ENCODE peak calls at places on chromosomes 11 and 22, in eight cellular contexts. H is stomach, W is body of pancreas, I is mucosa of descending colon, N is AG09309, C is GM12878, U is GM13976, V is right lobe of liver. S is an unnamed sample.

GRCh38 chr11:45477588-45477987 is 187.8 kb downstream of the CHST1 start:
- DNase-seq in H (no peak), W (no peak), I (no peak), N (no peak), C (no peak), U (no peak), V (no peak), S (no peak)

GRCh38 chr11:105884436-105884835 is 137.6 kb downstream of the MSANTD4 start:
- DNase-seq in H (no peak), W (no peak), I (no peak), N (no peak), C (no peak), U (no peak), V (no peak), S (no peak)

GRCh38 chr11:130737866-130738431 is 178.3 kb downstream of the SNX19 start:
- DNase-seq in H (peak), W (peak), I (no peak), N (peak), C (no peak), U (no peak), V (no peak), S (no peak)

GRCh38 chr11:126482586-126483108 is 127.2 kb downstream of the ST3GAL4 start:
- DNase-seq in H (no peak), W (no peak), I (no peak), N (no peak), C (no peak), U (no peak), V (no peak), S (no peak)

GRCh38 chr11:18633256-18634139 is 644 bp downstream of the SPTY2D1 start:
- DNase-seq in H (no peak), W (peak), I (peak), N (no peak), C (peak), U (peak), V (peak), S (peak)

GRCh38 chr11:83054001-83054400 is 17.7 kb downstream of the RAB30 start:
- DNase-seq in H (no peak), W (no peak), I (no peak), N (no peak), C (no peak), U (no peak), V (no peak), S (no peak)

GRCh38 chr22:23570681-23571080 is 9.4 kb downstream of the IGLL1 start:
- DNase-seq in H (no peak), W (no peak), I (no peak), N (no peak), C (no peak), U (no peak), V (no peak), S (peak)

GRCh38 chr11:2194877-2195755 is 23.5 kb upstream of the TH start:
- DNase-seq in H (peak), W (peak), I (peak), N (no peak), C (no peak), U (peak), V (no peak), S (peak)

GRCh38 chr11:8039530-8040260 is 41.3 kb upstream of the TUB start:
- DNase-seq in H (peak), W (no peak), I (no peak), N (no peak), C (no peak), U (no peak), V (no peak), S (no peak)

GRCh38 chr11:8932564-8933180 is at the start of gene C11orf16:
- DNase-seq in H (no peak), W (no peak), I (no peak), N (no peak), C (no peak), U (no peak), V (no peak), S (no peak)

DNA sequence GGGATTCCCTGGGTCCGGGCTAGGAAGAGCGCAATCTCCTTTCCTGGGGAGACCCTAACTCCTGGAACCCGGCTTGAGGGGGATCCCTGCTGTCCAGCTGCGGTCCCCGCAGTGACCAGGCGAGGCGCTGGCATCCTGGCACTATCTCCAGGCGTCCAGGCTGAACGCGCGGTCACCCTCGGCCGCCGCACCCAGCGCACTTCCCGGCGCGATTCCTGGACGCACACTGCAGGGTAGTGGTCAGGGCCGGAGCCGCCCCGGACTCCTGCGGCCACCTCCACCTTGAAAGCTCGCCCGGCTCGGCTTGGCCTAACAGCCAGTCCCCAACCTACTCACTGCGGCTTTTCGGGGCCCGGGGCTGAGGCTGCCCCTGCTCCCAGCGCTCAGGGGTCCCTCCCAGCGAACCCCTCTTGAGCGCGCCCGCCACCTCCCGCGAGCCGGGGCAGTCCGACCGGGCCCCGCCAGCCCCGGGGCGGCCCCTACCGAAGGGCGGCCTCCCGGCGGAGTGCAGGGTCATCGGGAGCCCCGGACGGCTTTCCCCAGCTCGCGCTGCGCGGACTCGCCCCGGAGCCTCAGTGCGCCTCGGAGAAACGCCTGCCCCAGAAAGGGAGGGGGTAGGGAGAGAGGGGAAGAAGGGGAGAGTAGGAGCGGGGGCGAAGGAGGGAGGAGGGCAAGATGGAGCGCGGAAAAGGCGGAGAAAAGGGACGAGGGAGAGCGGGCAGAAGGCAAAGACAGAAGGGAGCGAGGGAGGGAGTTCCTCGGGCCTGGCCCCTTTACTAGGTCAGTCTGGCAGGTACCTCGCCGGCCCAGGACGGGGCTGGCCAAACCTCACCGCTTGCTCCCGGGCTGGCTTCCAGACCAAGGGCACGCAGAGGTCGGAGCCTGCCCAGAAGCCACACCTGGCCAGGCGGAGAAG is 1.0 kb downstream of the POU2AF3 start:
- DNase-seq in H (peak), W (peak), I (peak), N (no peak), C (no peak), U (peak), V (peak), S (peak)
- TF ChIP-seq CTCF in H (peak), W (peak), I (peak), N (peak), C (peak), U (peak), V (peak), S (peak)

GRCh38 chr11:57457643-57458023 is 2.7 kb upstream of the RTN4RL2 start:
- DNase-seq in H (no peak), W (no peak), I (no peak), N (no peak), C (no peak), U (no peak), V (no peak), S (no peak)
- TF ChIP-seq CTCF in H (no peak), W (no peak), I (no peak), N (no peak), C (no peak), U (no peak), V (no peak), S (no peak)

DNA sequence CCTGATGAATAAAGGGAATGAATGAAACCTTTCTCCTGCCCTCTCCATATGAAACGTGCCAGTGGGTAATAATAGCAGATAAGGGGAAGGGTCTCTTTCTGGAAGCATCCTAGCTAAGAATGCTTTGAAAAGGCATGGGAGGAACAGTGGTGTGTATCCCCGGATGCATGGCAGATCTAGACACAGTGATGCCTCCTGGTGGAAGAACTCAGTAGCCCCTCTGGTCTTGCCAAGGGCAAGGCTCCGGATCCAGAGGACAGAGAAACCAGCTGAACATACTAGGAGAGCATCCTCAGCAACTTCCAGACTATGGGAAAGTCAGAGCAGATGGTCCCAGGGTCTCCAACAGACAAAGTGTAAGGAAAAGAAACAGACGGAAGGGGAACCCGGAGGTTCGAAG is 6.4 kb downstream of the BAIAP2L2 start:
- DNase-seq in H (no peak), W (no peak), I (no peak), N (no peak), C (no peak), U (no peak), V (no peak), S (no peak)
- TF ChIP-seq CTCF in H (no peak), W (no peak), I (no peak), N (peak), C (peak), U (no peak), V (peak), S (no peak)

DNA sequence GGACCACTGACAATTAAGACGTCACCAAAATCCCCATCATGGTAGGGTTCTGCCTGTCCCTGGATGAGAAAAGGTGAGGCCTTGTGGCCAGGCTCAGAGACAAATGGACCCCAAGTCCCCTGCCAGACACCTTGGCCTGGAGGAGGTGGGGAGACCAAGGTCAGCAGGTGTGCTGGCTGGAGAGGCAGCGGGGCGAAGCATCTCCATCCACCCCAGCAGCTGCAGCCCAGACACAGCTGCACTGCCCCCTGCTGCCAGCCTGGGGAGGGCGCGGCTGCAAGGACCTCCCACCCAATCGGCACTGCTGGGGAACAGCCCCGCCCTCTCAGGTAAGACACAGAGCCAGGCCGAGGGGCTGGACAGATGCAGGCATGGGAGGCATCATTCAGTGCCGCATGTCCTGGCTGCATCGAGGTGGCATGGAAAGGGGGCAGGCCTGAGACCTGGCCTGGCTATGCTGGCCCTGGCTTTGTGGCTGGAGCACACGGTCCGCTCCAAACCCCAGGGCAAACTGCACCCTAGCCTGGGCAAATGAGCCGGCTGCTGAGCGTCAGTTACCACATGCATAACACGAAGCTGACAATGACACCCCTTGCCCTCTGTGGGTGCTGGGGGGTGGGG is 12.2 kb upstream of the MFNG start:
- DNase-seq in H (peak), W (peak), I (peak), N (no peak), C (peak), U (peak), V (no peak), S (peak)
- TF ChIP-seq CTCF in H (peak), W (peak), I (peak), N (peak), C (peak), U (peak), V (peak), S (peak)

GRCh38 chr22:20264614-20265452 is 3.3 kb downstream of the RTN4R start:
- DNase-seq in H (no peak), W (peak), I (no peak), N (no peak), C (no peak), U (no peak), V (peak), S (no peak)

GRCh38 chr22:20268289-20268349 is at the start of gene RTN4R:
- DNase-seq in H (no peak), W (no peak), I (no peak), N (no peak), C (no peak), U (no peak), V (no peak), S (no peak)

GRCh38 chr22:20267441-20268288 is 453 bp downstream of the RTN4R start:
- DNase-seq in H (peak), W (peak), I (peak), N (no peak), C (no peak), U (peak), V (no peak), S (no peak)

GRCh38 chr22:20271114-20271994 is 3.2 kb upstream of the RTN4R start:
- DNase-seq in H (no peak), W (peak), I (no peak), N (no peak), C (no peak), U (no peak), V (no peak), S (no peak)

GRCh38 chr22:20268350-20269012 is 363 bp upstream of the RTN4R start:
- DNase-seq in H (peak), W (peak), I (peak), N (no peak), C (no peak), U (peak), V (peak), S (peak)
- TF ChIP-seq CTCF in H (no peak), W (peak), I (peak), N (peak), C (peak), U (peak), V (peak), S (peak)

DNA sequence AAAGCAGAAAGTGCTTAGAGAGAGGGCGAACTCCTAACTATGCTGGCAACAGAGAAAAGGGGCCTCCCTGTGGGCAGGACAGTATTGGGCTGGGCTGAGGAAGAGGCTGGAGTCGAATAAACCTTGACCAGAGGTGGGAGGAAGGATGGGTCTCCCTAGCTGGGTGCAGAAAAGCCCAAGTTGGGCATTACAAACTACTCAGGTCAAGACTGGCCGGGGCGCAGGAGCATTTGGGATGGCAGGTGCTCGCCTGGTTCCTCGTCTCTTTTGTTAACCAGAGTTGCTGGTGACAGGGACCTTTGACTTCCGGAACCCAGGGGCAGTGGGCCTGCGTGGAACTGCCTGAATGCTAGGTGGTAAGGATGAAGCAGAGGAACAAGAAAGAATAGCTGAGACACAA is 80.3 kb upstream of the SHISAL1 start:
- DNase-seq in H (no peak), W (peak), I (no peak), N (no peak), C (no peak), U (no peak), V (peak), S (no peak)
- TF ChIP-seq CTCF in H (no peak), W (no peak), I (no peak), N (no peak), C (no peak), U (no peak), V (no peak), S (no peak)

DNA sequence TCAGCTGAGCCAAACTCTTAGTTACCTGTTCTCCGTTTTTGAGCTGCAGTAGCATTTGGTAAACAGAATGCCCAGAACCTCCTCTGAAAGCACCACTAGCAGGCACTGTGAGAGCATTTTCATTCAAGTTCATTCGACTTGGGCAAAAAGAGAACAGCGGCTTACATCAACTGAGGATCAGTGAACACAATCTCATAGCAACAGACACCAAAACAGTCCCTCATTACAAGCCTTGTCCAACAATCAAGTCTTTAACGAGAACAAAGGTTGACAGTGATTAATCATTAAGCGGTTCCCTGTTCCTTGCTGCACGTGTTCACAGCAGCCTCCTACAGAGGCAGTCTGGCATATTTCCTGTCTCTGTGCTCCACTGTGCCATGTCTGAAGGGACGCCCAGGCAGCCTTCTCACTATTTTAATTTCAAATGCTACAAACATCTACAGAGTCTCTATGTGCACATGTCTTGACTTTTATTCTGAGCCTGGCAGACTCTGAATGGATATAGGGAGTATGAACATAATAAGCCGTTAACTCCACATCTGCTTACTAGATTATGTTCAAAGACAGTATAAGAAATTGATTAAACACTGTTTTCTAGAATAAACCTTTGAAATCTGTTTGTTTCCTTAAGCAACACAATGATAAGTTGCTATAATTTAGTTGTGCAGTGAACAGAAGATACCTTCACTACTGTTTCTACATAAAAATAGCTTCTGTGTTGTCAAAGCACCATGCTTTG is 88.3 kb upstream of the MTMR2 start:
- DNase-seq in H (no peak), W (peak), I (peak), N (peak), C (peak), U (peak), V (no peak), S (peak)
- TF ChIP-seq CTCF in H (peak), W (no peak), I (peak), N (peak), C (peak), U (peak), V (peak), S (peak)

DNA sequence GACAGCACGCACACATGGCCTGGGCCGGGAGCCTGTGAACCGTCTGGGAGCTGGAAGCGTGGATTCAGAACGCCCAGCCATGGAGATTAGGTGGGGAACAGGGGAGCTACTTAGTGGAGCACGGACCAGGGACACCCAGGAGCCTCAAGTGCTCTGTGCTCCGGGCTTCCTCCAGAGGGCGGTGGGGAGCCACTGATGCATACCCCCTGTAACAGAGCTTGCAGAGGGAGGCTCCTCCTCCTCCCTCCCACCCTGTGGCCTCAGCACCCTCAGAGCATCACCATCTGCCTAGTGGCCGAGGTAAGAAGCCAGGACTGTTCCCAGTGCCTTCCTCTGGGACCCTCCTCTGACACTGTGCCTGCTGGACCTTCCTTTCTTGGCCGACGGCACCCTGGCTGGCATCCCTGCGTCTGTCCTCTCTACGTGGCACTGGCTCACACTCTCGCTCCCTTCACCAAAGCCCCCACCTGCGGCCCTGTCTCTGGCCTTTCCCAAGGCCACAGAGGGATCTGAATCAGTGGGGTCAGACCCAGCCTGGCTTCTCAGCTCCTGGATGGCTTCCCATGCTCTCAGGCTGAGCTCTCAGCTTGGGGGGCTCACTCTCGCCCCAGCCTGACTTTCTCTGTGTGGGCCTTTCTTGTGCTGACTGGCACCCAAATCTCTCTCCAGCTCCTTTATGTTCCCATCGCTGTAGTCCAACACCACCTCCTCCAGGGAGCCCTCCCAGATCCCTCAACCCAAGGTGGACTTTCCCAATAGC is 780.9 kb downstream of the BRD1 start:
- DNase-seq in H (no peak), W (peak), I (peak), N (no peak), C (no peak), U (peak), V (peak), S (no peak)
- TF ChIP-seq CTCF in H (peak), W (peak), I (no peak), N (no peak), C (no peak), U (no peak), V (peak), S (peak)